ENCODE peak calls at places on chromosomes 16 and 17, in eight cellular contexts. One of them, this sample, is unnamed.

GRCh38 chr17:38539386-38539785 is 66.4 kb downstream of the SRCIN1 start:
- DNase-seq in NCI-H510A: peak; percentile 80
- DNase-seq in AG20443: no peak
- DNase-seq in effector memory CD4-positive, alpha-beta T cell: no peak
- DNase-seq in iris pigment epithelial cell: no peak
- DNase-seq in C1 segment of cervical spinal cord: no peak
- DNase-seq in thoracic aorta: no peak
- DNase-seq in kidney glomerular epithelial cell: no peak
- DNase-seq in this sample: no peak

GRCh38 chr16:57646388-57647039 is 18.1 kb downstream of the ADGRG1 start:
- DNase-seq in thoracic aorta: no peak
- DNase-seq in C1 segment of cervical spinal cord: no peak
- DNase-seq in AG20443: no peak
- DNase-seq in effector memory CD4-positive, alpha-beta T cell: no peak
- DNase-seq in iris pigment epithelial cell: no peak
- DNase-seq in kidney glomerular epithelial cell: no peak
- DNase-seq in NCI-H510A: no peak
- DNase-seq in this sample: no peak

GRCh38 chr16:525520-526180 is 1.9 kb upstream of the CAPN15 start:
- DNase-seq in kidney glomerular epithelial cell: peak; percentile 85
- DNase-seq in C1 segment of cervical spinal cord: no peak
- DNase-seq in thoracic aorta: no peak
- DNase-seq in AG20443: peak; percentile 76
- DNase-seq in effector memory CD4-positive, alpha-beta T cell: peak; percentile 27
- DNase-seq in iris pigment epithelial cell: peak; percentile 87
- DNase-seq in NCI-H510A: no peak
- DNase-seq in this sample: peak; percentile 82

GRCh38 chr16:25198021-25198420 is 18.7 kb upstream of the AQP8 start:
- DNase-seq in AG20443: no peak
- DNase-seq in thoracic aorta: no peak
- DNase-seq in NCI-H510A: no peak
- DNase-seq in iris pigment epithelial cell: no peak
- DNase-seq in kidney glomerular epithelial cell: no peak
- DNase-seq in C1 segment of cervical spinal cord: no peak
- DNase-seq in effector memory CD4-positive, alpha-beta T cell: no peak
- DNase-seq in this sample: no peak

GRCh38 chr16:74774223-74775139 is at the start of gene FA2H:
- DNase-seq in NCI-H510A: peak; percentile 85
- DNase-seq in kidney glomerular epithelial cell: peak; percentile 11
- DNase-seq in thoracic aorta: no peak
- DNase-seq in effector memory CD4-positive, alpha-beta T cell: peak; percentile 58
- DNase-seq in iris pigment epithelial cell: peak; percentile 22
- DNase-seq in AG20443: peak; percentile 58
- DNase-seq in C1 segment of cervical spinal cord: peak; percentile 78
- DNase-seq in this sample: peak; percentile 54

GRCh38 chr16:10552998-10553491 is 27.4 kb downstream of the EMP2 start:
- DNase-seq in kidney glomerular epithelial cell: no peak
- DNase-seq in effector memory CD4-positive, alpha-beta T cell: peak; percentile 9
- DNase-seq in AG20443: no peak
- DNase-seq in NCI-H510A: no peak
- DNase-seq in C1 segment of cervical spinal cord: peak; percentile 10
- DNase-seq in thoracic aorta: no peak
- DNase-seq in iris pigment epithelial cell: no peak
- DNase-seq in this sample: no peak

GRCh38 chr16:79845006-79845733 is 244.6 kb upstream of the MAF start:
- DNase-seq in effector memory CD4-positive, alpha-beta T cell: no peak
- DNase-seq in iris pigment epithelial cell: no peak
- DNase-seq in thoracic aorta: no peak
- DNase-seq in kidney glomerular epithelial cell: no peak
- DNase-seq in NCI-H510A: no peak
- DNase-seq in AG20443: no peak
- DNase-seq in C1 segment of cervical spinal cord: no peak
- DNase-seq in this sample: no peak

GRCh38 chr17:2253362-2253761 is 50.2 kb downstream of the SMG6 start:
- DNase-seq in NCI-H510A: no peak
- DNase-seq in kidney glomerular epithelial cell: no peak
- DNase-seq in AG20443: no peak
- DNase-seq in effector memory CD4-positive, alpha-beta T cell: no peak
- DNase-seq in thoracic aorta: no peak
- DNase-seq in C1 segment of cervical spinal cord: no peak
- DNase-seq in iris pigment epithelial cell: no peak
- DNase-seq in this sample: no peak

GRCh38 chr16:82439678-82440293 is 187.0 kb upstream of the CDH13 start:
- DNase-seq in NCI-H510A: no peak
- DNase-seq in AG20443: peak; percentile 64
- DNase-seq in effector memory CD4-positive, alpha-beta T cell: no peak
- DNase-seq in kidney glomerular epithelial cell: no peak
- DNase-seq in iris pigment epithelial cell: peak; percentile 23
- DNase-seq in C1 segment of cervical spinal cord: no peak
- DNase-seq in thoracic aorta: no peak
- DNase-seq in this sample: peak; percentile 71

GRCh38 chr16:49748322-49748721 is 107.6 kb downstream of the ZNF423 start:
- DNase-seq in C1 segment of cervical spinal cord: no peak
- DNase-seq in kidney glomerular epithelial cell: peak; percentile 53
- DNase-seq in iris pigment epithelial cell: peak; percentile 13
- DNase-seq in effector memory CD4-positive, alpha-beta T cell: no peak
- DNase-seq in NCI-H510A: no peak
- DNase-seq in AG20443: no peak
- DNase-seq in thoracic aorta: no peak
- DNase-seq in this sample: no peak

GRCh38 chr16:6193718-6194117 is 1096.1 kb upstream of the EEF2KMT start:
- DNase-seq in AG20443: no peak
- DNase-seq in iris pigment epithelial cell: peak; percentile 3
- DNase-seq in C1 segment of cervical spinal cord: no peak
- DNase-seq in thoracic aorta: no peak
- DNase-seq in kidney glomerular epithelial cell: peak; percentile 62
- DNase-seq in NCI-H510A: no peak
- DNase-seq in effector memory CD4-positive, alpha-beta T cell: no peak
- DNase-seq in this sample: no peak

GRCh38 chr16:49463529-49463928 is 89.9 kb downstream of the C16orf78 start:
- DNase-seq in kidney glomerular epithelial cell: no peak
- DNase-seq in effector memory CD4-positive, alpha-beta T cell: peak; percentile 70
- DNase-seq in NCI-H510A: no peak
- DNase-seq in thoracic aorta: no peak
- DNase-seq in C1 segment of cervical spinal cord: no peak
- DNase-seq in AG20443: no peak
- DNase-seq in iris pigment epithelial cell: no peak
- DNase-seq in this sample: no peak